ENCODE peak calls at places on chromosomes 3 and 15, in eight cellular contexts. X is tibial nerve, K is upper lobe of left lung, S is K562, C is sigmoid colon, T is ovary, D is SK-N-SH, G is stomach. W is an unnamed sample.

GRCh38 chr15:96789999-96790398 is 459.5 kb downstream of the NR2F2 start:
- DNase-seq in X (no peak), C (no peak), G (no peak), D (no peak), K (no peak), T (no peak), S (no peak), W (peak; percentile 64)

GRCh38 chr3:96966181-96966929 is 152.0 kb downstream of the EPHA6 start:
- DNase-seq in K (no peak), G (no peak), S (no peak), D (no peak), C (no peak), T (no peak), X (no peak), W (no peak)

GRCh38 chr3:23739536-23739935 is 66.2 kb upstream of the UBE2E1 start:
- DNase-seq in S (peak; percentile 37), C (no peak), T (no peak), G (no peak), X (no peak), D (no peak), K (no peak), W (no peak)

GRCh38 chr15:53759333-53759975 is at the start of gene WDR72:
- DNase-seq in K (peak; percentile 82), G (no peak), C (no peak), S (peak; percentile 34), X (no peak), D (peak; percentile 52), T (no peak), W (no peak)

GRCh38 chr15:67090297-67091072 is 25.1 kb downstream of the SMAD3 start:
- DNase-seq in C (no peak), T (no peak), G (no peak), K (no peak), D (no peak), X (no peak), S (no peak), W (no peak)

GRCh38 chr3:58325525-58325992 is 7.1 kb upstream of the PXK start:
- DNase-seq in T (no peak), D (no peak), S (no peak), G (no peak), C (no peak), X (no peak), K (no peak), W (no peak)

GRCh38 chr3:178525180-178525704 is 11.0 kb upstream of the KCNMB2 start:
- DNase-seq in X (no peak), C (no peak), T (no peak), D (no peak), S (no peak), K (no peak), G (no peak), W (no peak)

GRCh38 chr3:114903213-114903612 is 243.9 kb downstream of the ZBTB20 start:
- DNase-seq in T (no peak), D (no peak), C (no peak), K (no peak), S (no peak), G (no peak), X (no peak), W (no peak)

GRCh38 chr3:174436367-174436766 is 422.8 kb upstream of the NAALADL2 start:
- DNase-seq in D (no peak), G (no peak), S (no peak), K (no peak), X (no peak), C (no peak), T (no peak), W (no peak)

GRCh38 chr15:37125143-37125542 is 24.8 kb upstream of the MEIS2 start:
- DNase-seq in C (peak; percentile 61), D (no peak), T (no peak), K (no peak), X (no peak), S (no peak), G (no peak), W (no peak)

GRCh38 chr3:14561051-14561634 is 21.0 kb upstream of the GRIP2 start:
- DNase-seq in D (no peak), G (no peak), X (no peak), S (no peak), K (no peak), C (no peak), T (no peak), W (no peak)

GRCh38 chr3:49120096-49120437 is 556 bp downstream of the USP19 start:
- DNase-seq in G (no peak), D (no peak), X (no peak), S (peak; percentile 16), T (no peak), K (no peak), C (no peak), W (no peak)

GRCh38 chr15:47293763-47294162 is 423.5 kb upstream of the SEMA6D start:
- DNase-seq in C (peak; percentile 90), S (no peak), G (no peak), X (peak; percentile 79), T (peak; percentile 81), D (no peak), K (no peak), W (no peak)

GRCh38 chr3:115623414-115623868 is at the start of gene GAP43:
- DNase-seq in X (peak; percentile 4), T (peak; percentile 22), C (peak; percentile 62), D (peak; percentile 51), S (no peak), G (no peak), K (no peak), W (no peak)

GRCh38 chr3:124627501-124627908 is 102.7 kb upstream of the UMPS start:
- DNase-seq in K (no peak), X (no peak), T (no peak), C (no peak), S (no peak), G (peak; percentile 61), D (no peak), W (no peak)

GRCh38 chr3:101131767-101132166 is 138.5 kb upstream of the ABI3BP start:
- DNase-seq in T (no peak), D (no peak), C (no peak), G (no peak), X (no peak), K (no peak), S (no peak), W (no peak)
- TF ChIP-seq CTCF in T (no peak), D (no peak), C (no peak), G (no peak), X (no peak), K (no peak), S (peak; percentile 30), W (no peak)

DNA sequence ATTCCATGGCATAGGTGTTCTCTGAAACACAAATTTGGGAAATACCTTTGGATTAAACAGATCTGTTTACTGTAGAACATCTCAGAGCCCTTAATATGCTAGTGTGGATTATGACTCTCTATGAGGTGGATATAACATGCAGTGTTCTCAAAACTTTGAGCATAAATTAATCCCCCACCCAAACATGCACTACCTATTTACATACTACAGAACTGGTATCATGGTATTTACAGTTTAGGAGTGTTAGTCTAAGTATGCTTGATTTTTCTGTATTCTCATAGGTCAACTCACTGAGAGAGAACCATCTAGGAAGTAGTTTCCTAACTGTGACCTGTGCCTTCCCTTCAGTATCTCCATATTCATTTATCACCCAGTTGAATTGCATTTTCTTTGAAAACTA is 30.9 kb upstream of the ZNF609 start:
- DNase-seq in S (no peak), T (no peak), D (no peak), K (no peak), X (no peak), C (no peak), G (no peak), W (no peak)
- TF ChIP-seq EP300 in S (no peak), T (no peak), D (no peak), K (no peak), X (no peak), C (no peak), G (no peak), W (no peak)

DNA sequence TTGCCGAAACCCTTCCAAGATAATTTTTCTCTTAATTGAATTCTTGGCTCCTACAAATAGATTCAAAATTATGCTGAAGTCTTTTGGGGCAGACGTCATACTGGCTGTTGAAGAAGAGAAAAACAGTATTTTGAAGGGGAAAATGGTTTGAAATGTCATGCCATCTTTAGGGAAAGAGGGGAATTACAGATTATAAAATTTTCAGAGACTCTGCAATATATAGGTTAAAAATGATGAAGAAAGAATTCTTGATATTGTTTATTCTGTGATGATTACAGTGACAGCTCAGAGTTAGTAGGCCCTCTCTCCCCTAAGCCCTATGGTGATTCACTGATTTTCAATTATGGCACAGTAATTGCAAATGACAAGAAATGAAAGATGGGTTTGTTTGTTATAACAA is 86.1 kb downstream of the CGNL1 start:
- DNase-seq in D (no peak), G (no peak), X (no peak), T (no peak), C (no peak), K (no peak), S (no peak), W (no peak)
- TF ChIP-seq CTCF in D (peak; percentile 43), G (no peak), X (no peak), T (peak; percentile 24), C (no peak), K (no peak), S (no peak), W (peak; percentile 39)

DNA sequence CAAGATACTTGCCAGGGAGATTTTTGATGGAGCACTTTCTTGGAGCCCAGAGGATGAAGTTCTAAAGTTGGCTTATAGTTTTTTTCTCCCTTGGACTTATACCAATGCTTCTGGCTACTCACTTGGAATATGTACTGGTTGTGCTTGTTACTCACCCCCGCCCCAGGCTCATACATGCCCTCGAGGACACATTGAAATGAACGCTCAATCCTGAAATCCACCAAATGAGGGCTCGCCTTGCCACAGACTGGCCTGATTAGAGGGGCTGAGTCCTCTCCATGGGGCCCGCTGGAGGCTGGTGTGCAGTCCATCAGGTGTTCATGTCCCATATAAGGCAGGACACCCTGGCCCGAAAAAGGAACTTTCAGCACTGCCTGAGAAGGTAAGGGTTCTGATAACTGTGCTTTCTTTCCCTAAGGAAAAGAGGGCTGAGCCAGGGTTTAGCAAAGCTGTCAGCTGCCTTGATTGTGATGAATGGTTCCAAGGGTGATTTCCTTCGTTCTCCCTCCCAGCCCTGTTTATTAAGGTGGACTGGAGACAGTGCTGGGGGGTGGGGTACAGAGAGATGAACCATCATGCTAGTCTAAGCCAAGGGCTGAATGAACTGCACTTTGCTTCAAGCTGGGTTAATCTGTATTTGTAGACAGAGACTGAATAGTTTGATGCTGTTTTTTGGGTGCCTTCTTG is 10.6 kb downstream of the PXYLP1 start:
- DNase-seq in X (no peak), S (no peak), D (no peak), C (no peak), T (no peak), G (no peak), K (no peak), W (peak; percentile 77)
- TF ChIP-seq EP300 in X (no peak), S (no peak), D (no peak), C (no peak), T (no peak), G (no peak), K (no peak), W (no peak)

DNA sequence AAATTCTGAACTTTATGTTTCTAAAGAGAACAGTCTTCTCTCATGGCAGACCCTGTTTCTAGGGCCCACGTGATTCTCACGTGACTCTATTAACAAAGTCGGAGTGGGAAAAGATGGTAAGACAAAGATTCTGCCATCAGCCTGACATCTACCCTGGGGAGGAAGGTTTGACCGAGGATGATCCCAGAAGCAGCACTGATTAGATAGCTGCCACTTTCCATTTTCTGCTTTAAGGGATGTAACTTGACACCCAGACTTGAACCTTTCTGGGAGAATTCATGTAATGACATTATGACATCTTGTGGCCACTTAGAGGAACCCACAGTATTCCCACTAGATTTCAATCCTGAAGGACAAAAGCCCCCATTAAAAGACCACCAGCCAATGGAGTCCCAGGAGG is 480.3 kb upstream of the PROK2 start:
- DNase-seq in D (no peak), G (no peak), T (no peak), K (no peak), C (no peak), S (peak; percentile 39), X (no peak), W (no peak)
- TF ChIP-seq CTCF in D (peak; percentile 31), G (no peak), T (no peak), K (no peak), C (peak; percentile 28), S (peak; percentile 66), X (no peak), W (peak; percentile 30)

W was measured in esophagus muscularis mucosa.